ENCODE peak calls at places on chromosomes 16 and 17, in six cellular contexts. One of them, this sample, is unnamed. For H3K4me1, the result is how much of the 10 kb centered on the place peaks cover.

GRCh38 chr16:29318037-29318436 is 88.5 kb downstream of the NPIPB11 start:
- DNase-seq in GM23248: no peak
- DNase-seq in heart right ventricle: no peak
- DNase-seq in fibroblast of lung: no peak
- DNase-seq in tibial nerve: no peak
- DNase-seq in lung: no peak
- DNase-seq in this sample: no peak

GRCh38 chr17:69335018-69335417 is 8.1 kb upstream of the ABCA5 start:
- DNase-seq in GM23248: peak
- DNase-seq in heart right ventricle: no peak
- DNase-seq in fibroblast of lung: peak
- DNase-seq in tibial nerve: no peak
- DNase-seq in lung: no peak
- DNase-seq in this sample: no peak

GRCh38 chr16:21250072-21250923 is 16.8 kb downstream of the ANKS4B start:
- DNase-seq in GM23248: no peak
- DNase-seq in heart right ventricle: no peak
- DNase-seq in fibroblast of lung: no peak
- DNase-seq in tibial nerve: no peak
- DNase-seq in lung: no peak
- DNase-seq in this sample: no peak

GRCh38 chr17:42272162-42272561 is 4.0 kb downstream of the STAT5B start:
- DNase-seq in GM23248: no peak
- DNase-seq in heart right ventricle: no peak
- DNase-seq in fibroblast of lung: no peak
- DNase-seq in tibial nerve: no peak
- DNase-seq in lung: no peak
- DNase-seq in this sample: no peak

GRCh38 chr16:53261276-53261675 is 173.0 kb upstream of the RBL2 start:
- DNase-seq in GM23248: no peak
- DNase-seq in heart right ventricle: no peak
- DNase-seq in fibroblast of lung: no peak
- DNase-seq in tibial nerve: no peak
- DNase-seq in lung: no peak
- DNase-seq in this sample: no peak

GRCh38 chr17:55770220-55770870 is 19.5 kb downstream of the PCTP start:
- DNase-seq in GM23248: peak
- DNase-seq in heart right ventricle: no peak
- DNase-seq in fibroblast of lung: peak
- DNase-seq in tibial nerve: no peak
- DNase-seq in lung: no peak
- DNase-seq in this sample: no peak

GRCh38 chr16:67257486-67258159 is 8.8 kb downstream of the SLC9A5 start:
- DNase-seq in GM23248: peak
- DNase-seq in heart right ventricle: no peak
- DNase-seq in fibroblast of lung: no peak
- DNase-seq in tibial nerve: no peak
- DNase-seq in lung: no peak
- DNase-seq in this sample: peak

GRCh38 chr16:55572439-55572838 is 6.0 kb downstream of the CAPNS2 start:
- DNase-seq in GM23248: no peak
- DNase-seq in heart right ventricle: no peak
- DNase-seq in fibroblast of lung: peak
- DNase-seq in tibial nerve: no peak
- DNase-seq in lung: no peak
- DNase-seq in this sample: no peak

GRCh38 chr17:28381141-28381825 is 9.8 kb downstream of the SARM1 start:
- DNase-seq in GM23248: no peak
- DNase-seq in heart right ventricle: no peak
- DNase-seq in fibroblast of lung: no peak
- DNase-seq in tibial nerve: no peak
- DNase-seq in lung: peak
- DNase-seq in this sample: peak

GRCh38 chr16:11308493-11309283 is 27.6 kb upstream of the PRM1 start:
- DNase-seq in GM23248: no peak
- DNase-seq in heart right ventricle: no peak
- DNase-seq in fibroblast of lung: no peak
- DNase-seq in tibial nerve: no peak
- DNase-seq in lung: no peak
- DNase-seq in this sample: no peak

GRCh38 chr17:51652529-51652928 is 392.2 kb downstream of the UTP18 start:
- DNase-seq in GM23248: no peak
- DNase-seq in heart right ventricle: no peak
- DNase-seq in fibroblast of lung: no peak
- DNase-seq in tibial nerve: no peak
- DNase-seq in lung: no peak
- DNase-seq in this sample: no peak

GRCh38 chr17:34133350-34133749 is 121.7 kb upstream of the CCL2 start:
- DNase-seq in GM23248: no peak
- DNase-seq in heart right ventricle: peak
- DNase-seq in fibroblast of lung: no peak
- DNase-seq in tibial nerve: no peak
- DNase-seq in lung: no peak
- DNase-seq in this sample: no peak

GRCh38 chr17:8153550-8153956 is 1.3 kb upstream of the PER1 start:
- DNase-seq in GM23248: peak
- DNase-seq in heart right ventricle: peak
- DNase-seq in fibroblast of lung: peak
- DNase-seq in tibial nerve: peak
- DNase-seq in lung: peak
- DNase-seq in this sample: peak

GRCh38 chr17:6096201-6097004 is 26.2 kb downstream of the WSCD1 start:
- DNase-seq in GM23248: no peak
- DNase-seq in heart right ventricle: no peak
- DNase-seq in fibroblast of lung: no peak
- DNase-seq in tibial nerve: no peak
- DNase-seq in lung: no peak
- DNase-seq in this sample: no peak

GRCh38 chr17:14004927-14005630 is 64.2 kb upstream of the COX10 start:
- DNase-seq in GM23248: peak
- DNase-seq in heart right ventricle: no peak
- DNase-seq in fibroblast of lung: no peak
- DNase-seq in tibial nerve: no peak
- DNase-seq in lung: no peak
- DNase-seq in this sample: no peak

GRCh38 chr17:27245230-27245696 is 48.7 kb upstream of the WSB1 start:
- DNase-seq in GM23248: peak
- DNase-seq in heart right ventricle: peak
- DNase-seq in fibroblast of lung: peak
- DNase-seq in tibial nerve: peak
- DNase-seq in lung: peak
- DNase-seq in this sample: peak

GRCh38 chr17:75806822-75807500 is 22.4 kb downstream of the UNK start:
- DNase-seq in GM23248: no peak
- DNase-seq in heart right ventricle: no peak
- DNase-seq in fibroblast of lung: no peak
- DNase-seq in tibial nerve: no peak
- DNase-seq in lung: no peak
- DNase-seq in this sample: no peak

GRCh38 chr17:75078097-75079022 is 9.4 kb upstream of the SLC16A5 start:
- DNase-seq in GM23248: peak
- DNase-seq in heart right ventricle: no peak
- DNase-seq in fibroblast of lung: peak
- DNase-seq in tibial nerve: no peak
- DNase-seq in lung: peak
- DNase-seq in this sample: no peak

GRCh38 chr17:9436629-9437028 is 139.0 kb downstream of the STX8 start:
- DNase-seq in GM23248: peak
- DNase-seq in heart right ventricle: no peak
- DNase-seq in fibroblast of lung: no peak
- DNase-seq in tibial nerve: peak
- DNase-seq in lung: no peak
- DNase-seq in this sample: no peak

GRCh38 chr16:30887927-30888326 is 6.0 kb downstream of the BCL7C start:
- DNase-seq in GM23248: no peak
- DNase-seq in heart right ventricle: no peak
- DNase-seq in fibroblast of lung: no peak
- DNase-seq in tibial nerve: no peak
- DNase-seq in lung: no peak
- DNase-seq in this sample: no peak

GRCh38 chr17:36657763-36658490 is 56.5 kb downstream of the MRM1 start:
- DNase-seq in GM23248: peak
- DNase-seq in heart right ventricle: no peak
- DNase-seq in fibroblast of lung: no peak
- DNase-seq in tibial nerve: no peak
- DNase-seq in lung: no peak
- DNase-seq in this sample: no peak

GRCh38 chr16:66695935-66696668 is 441 bp downstream of the CMTM4 start:
- DNase-seq in GM23248: no peak
- DNase-seq in heart right ventricle: peak
- DNase-seq in fibroblast of lung: no peak
- DNase-seq in tibial nerve: no peak
- DNase-seq in lung: peak
- DNase-seq in this sample: peak

GRCh38 chr16:641326-642188 is at the start of gene MCRIP2:
- DNase-seq in GM23248: peak
- DNase-seq in heart right ventricle: peak
- DNase-seq in fibroblast of lung: peak
- DNase-seq in tibial nerve: peak
- DNase-seq in lung: peak
- DNase-seq in this sample: peak

GRCh38 chr16:644556-644955 is 2.9 kb downstream of the MCRIP2 start:
- DNase-seq in GM23248: no peak
- DNase-seq in heart right ventricle: no peak
- DNase-seq in fibroblast of lung: no peak
- DNase-seq in tibial nerve: no peak
- DNase-seq in lung: no peak
- DNase-seq in this sample: no peak

GRCh38 chr16:643050-643368 is 1.4 kb downstream of the MCRIP2 start:
- DNase-seq in GM23248: no peak
- DNase-seq in heart right ventricle: no peak
- DNase-seq in fibroblast of lung: no peak
- DNase-seq in tibial nerve: no peak
- DNase-seq in lung: no peak
- DNase-seq in this sample: no peak

GRCh38 chr16:640614-641013 is 1.0 kb upstream of the MCRIP2 start:
- DNase-seq in GM23248: no peak
- DNase-seq in heart right ventricle: no peak
- DNase-seq in fibroblast of lung: no peak
- DNase-seq in tibial nerve: no peak
- DNase-seq in lung: no peak
- DNase-seq in this sample: no peak

GRCh38 chr16:642189-643049 is 791 bp downstream of the MCRIP2 start:
- DNase-seq in GM23248: peak
- DNase-seq in heart right ventricle: peak
- DNase-seq in fibroblast of lung: no peak
- DNase-seq in tibial nerve: no peak
- DNase-seq in lung: peak
- DNase-seq in this sample: peak
- H3K4me1 ChIP-seq in GM23248: under half
- H3K4me1 ChIP-seq in heart right ventricle: half or more
- H3K4me1 ChIP-seq in fibroblast of lung: under half
- H3K4me1 ChIP-seq in tibial nerve: half or more
- H3K4me1 ChIP-seq in lung: under half
- H3K4me1 ChIP-seq in this sample: half or more

GRCh38 chr17:81940538-81941483 is 3.7 kb upstream of the PYCR1 start:
- DNase-seq in GM23248: no peak
- DNase-seq in heart right ventricle: no peak
- DNase-seq in fibroblast of lung: no peak
- DNase-seq in tibial nerve: no peak
- DNase-seq in lung: no peak
- DNase-seq in this sample: no peak

GRCh38 chr17:81941484-81942166 is 4.5 kb upstream of the PYCR1 start:
- DNase-seq in GM23248: no peak
- DNase-seq in heart right ventricle: peak
- DNase-seq in fibroblast of lung: no peak
- DNase-seq in tibial nerve: no peak
- DNase-seq in lung: no peak
- DNase-seq in this sample: peak

GRCh38 chr17:81944858-81945257 is 2.2 kb downstream of the MYADML2 start:
- DNase-seq in GM23248: no peak
- DNase-seq in heart right ventricle: no peak
- DNase-seq in fibroblast of lung: no peak
- DNase-seq in tibial nerve: no peak
- DNase-seq in lung: no peak
- DNase-seq in this sample: no peak

GRCh38 chr17:81939881-81940385 is 2.8 kb upstream of the PYCR1 start:
- DNase-seq in GM23248: peak
- DNase-seq in heart right ventricle: peak
- DNase-seq in fibroblast of lung: no peak
- DNase-seq in tibial nerve: no peak
- DNase-seq in lung: no peak
- DNase-seq in this sample: peak

GRCh38 chr17:81942167-81942553 is 4.9 kb downstream of the MYADML2 start:
- DNase-seq in GM23248: no peak
- DNase-seq in heart right ventricle: no peak
- DNase-seq in fibroblast of lung: no peak
- DNase-seq in tibial nerve: no peak
- DNase-seq in lung: no peak
- DNase-seq in this sample: peak
- H3K4me1 ChIP-seq in GM23248: under half
- H3K4me1 ChIP-seq in heart right ventricle: under half
- H3K4me1 ChIP-seq in fibroblast of lung: under half
- H3K4me1 ChIP-seq in tibial nerve: under half
- H3K4me1 ChIP-seq in lung: under half
- H3K4me1 ChIP-seq in this sample: under half

DNA sequence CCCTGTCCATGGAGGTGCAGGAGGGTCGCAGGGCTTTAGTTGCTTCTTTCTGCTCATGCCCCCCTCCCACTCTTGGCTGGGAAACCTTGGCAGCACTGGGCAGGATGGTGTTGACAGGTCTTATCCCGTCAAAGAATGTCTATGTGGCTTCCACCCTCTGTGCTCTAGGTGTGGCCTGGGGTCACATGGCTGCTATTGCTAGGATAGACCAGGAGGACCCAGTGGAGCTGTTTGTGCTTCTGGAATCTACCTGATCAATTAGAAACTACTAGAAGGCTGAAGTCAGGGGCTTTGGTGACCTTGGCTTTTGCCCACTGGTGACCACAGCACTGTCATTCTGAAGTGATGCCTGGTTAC is 105.8 kb downstream of the CMIP start:
- DNase-seq in GM23248: no peak
- DNase-seq in heart right ventricle: no peak
- DNase-seq in fibroblast of lung: no peak
- DNase-seq in tibial nerve: no peak
- DNase-seq in lung: no peak
- DNase-seq in this sample: no peak
- H3K4me1 ChIP-seq in GM23248: under half
- H3K4me1 ChIP-seq in heart right ventricle: half or more
- H3K4me1 ChIP-seq in fibroblast of lung: under half
- H3K4me1 ChIP-seq in tibial nerve: under half
- H3K4me1 ChIP-seq in lung: half or more
- H3K4me1 ChIP-seq in this sample: under half

DNA sequence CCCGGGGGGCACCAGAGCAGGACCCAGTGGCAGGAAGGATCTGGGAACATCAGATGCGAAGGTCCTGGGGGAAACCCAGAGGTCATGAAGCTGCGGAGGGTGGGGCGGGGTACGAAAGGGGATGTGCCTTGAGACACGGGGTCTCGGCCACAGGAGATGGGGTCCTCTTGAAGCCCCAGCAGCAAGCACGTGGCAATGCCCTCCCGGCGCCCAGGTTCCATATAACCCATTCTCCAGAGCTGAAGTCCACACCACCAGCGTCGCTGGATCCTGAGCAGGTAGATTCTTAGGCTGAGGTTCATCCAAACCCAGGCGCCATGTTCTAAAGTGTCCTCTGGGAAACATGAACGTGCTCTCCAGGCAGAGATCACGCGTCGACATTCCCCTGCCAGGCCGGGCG is 20.9 kb downstream of the PIEZO1 start:
- DNase-seq in GM23248: no peak
- DNase-seq in heart right ventricle: no peak
- DNase-seq in fibroblast of lung: no peak
- DNase-seq in tibial nerve: no peak
- DNase-seq in lung: no peak
- DNase-seq in this sample: no peak
- H3K4me1 ChIP-seq in GM23248: under half
- H3K4me1 ChIP-seq in heart right ventricle: half or more
- H3K4me1 ChIP-seq in fibroblast of lung: under half
- H3K4me1 ChIP-seq in tibial nerve: half or more
- H3K4me1 ChIP-seq in lung: half or more
- H3K4me1 ChIP-seq in this sample: under half

This sample was measured in psoas muscle.